ENCODE peak calls at places on chromosomes 1 and 21, in eight cellular contexts. F, E, C, X, S, W, N and H are unnamed samples.

GRCh38 chr1:22955146-22955545 is 17.5 kb downstream of the LACTBL1 start:
- DNase-seq in F (no peak), E (no peak), C (no peak), X (no peak), S (no peak), W (no peak), N (no peak), H (no peak)

GRCh38 chr1:234498448-234499118 is 19.6 kb upstream of the TARBP1 start:
- DNase-seq in F (no peak), E (no peak), C (no peak), X (no peak), S (no peak), W (no peak), N (no peak), H (no peak)

GRCh38 chr1:60068393-60069045 is 5.1 kb downstream of the C1orf87 start:
- DNase-seq in F (peak), E (no peak), C (no peak), X (no peak), S (no peak), W (no peak), N (no peak), H (no peak)

GRCh38 chr1:47438321-47439150 is 692 bp downstream of the FOXD2 start:
- DNase-seq in F (no peak), E (peak), C (no peak), X (no peak), S (no peak), W (no peak), N (no peak), H (no peak)

GRCh38 chr1:236502972-236503639 is 20.7 kb upstream of the LGALS8 start:
- DNase-seq in F (peak), E (peak), C (peak), X (peak), S (peak), W (no peak), N (peak), H (peak)

GRCh38 chr1:100353988-100354387 is 1.7 kb downstream of the CDC14A start:
- DNase-seq in F (peak), E (peak), C (no peak), X (no peak), S (no peak), W (no peak), N (peak), H (no peak)

GRCh38 chr1:1065265-1065939 is 8.7 kb downstream of the RNF223 start:
- DNase-seq in F (no peak), E (no peak), C (no peak), X (no peak), S (no peak), W (no peak), N (no peak), H (no peak)

GRCh38 chr1:55703726-55704363 is 488.7 kb upstream of the USP24 start:
- DNase-seq in F (no peak), E (no peak), C (no peak), X (no peak), S (no peak), W (no peak), N (no peak), H (no peak)

GRCh38 chr1:79614762-79615161 is 608.2 kb upstream of the ADGRL4 start:
- DNase-seq in F (no peak), E (no peak), C (no peak), X (no peak), S (no peak), W (no peak), N (no peak), H (no peak)

GRCh38 chr1:19682257-19682656 is 17.6 kb downstream of the HTR6 start:
- DNase-seq in F (peak), E (no peak), C (no peak), X (no peak), S (no peak), W (no peak), N (no peak), H (no peak)

GRCh38 chr1:33823401-33823800 is 40.5 kb upstream of the HMGB4 start:
- DNase-seq in F (no peak), E (peak), C (no peak), X (no peak), S (no peak), W (no peak), N (no peak), H (no peak)

DNA sequence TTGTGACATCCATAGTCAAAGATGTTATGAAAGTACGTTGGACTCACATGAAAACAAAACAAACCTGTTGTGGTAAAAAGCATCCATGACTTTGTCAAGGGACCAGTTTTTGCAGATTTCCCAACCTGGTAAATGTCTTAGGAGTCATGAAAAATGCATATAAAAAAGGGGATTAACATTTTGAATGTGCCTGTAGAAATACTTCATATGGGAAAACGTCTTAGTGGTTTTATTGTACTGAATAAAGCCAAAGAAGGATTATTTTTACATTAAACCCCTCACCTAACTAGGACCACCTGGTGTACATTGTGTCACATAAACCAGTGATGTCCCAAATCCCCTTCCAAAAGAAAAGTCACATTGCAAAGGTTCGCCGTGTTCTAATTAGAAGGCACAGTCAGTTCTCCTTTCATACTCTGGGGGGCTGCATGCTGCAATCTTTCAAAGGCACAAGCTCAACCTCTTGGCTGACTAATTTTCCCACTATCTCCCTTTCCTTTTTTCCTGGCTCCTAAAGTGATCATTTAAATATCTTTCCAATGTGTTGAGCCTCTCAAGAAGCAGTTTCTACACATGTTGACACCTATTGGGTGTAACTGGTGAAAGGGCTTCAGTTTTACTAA is 119.8 kb upstream of the SPAG17 start:
- DNase-seq in F (no peak), E (peak), C (no peak), X (no peak), S (no peak), W (no peak), N (no peak), H (no peak)
- TF ChIP-seq CTCF in F (peak), E (peak), C (no peak), X (peak), S (peak), W (no peak), N (no peak), H (no peak)

GRCh38 chr21:15557925-15558324 is 171.9 kb upstream of the USP25 start:
- DNase-seq in F (no peak), E (no peak), C (no peak), X (no peak), S (no peak), W (no peak), N (no peak), H (no peak)

GRCh38 chr21:15549671-15550070 is 180.1 kb upstream of the USP25 start:
- DNase-seq in F (peak), E (peak), C (no peak), X (no peak), S (no peak), W (no peak), N (no peak), H (no peak)

GRCh38 chr21:15558884-15559283 is 170.9 kb upstream of the USP25 start:
- DNase-seq in F (no peak), E (no peak), C (no peak), X (no peak), S (no peak), W (no peak), N (no peak), H (no peak)

GRCh38 chr21:15552914-15553491 is 176.8 kb upstream of the USP25 start:
- DNase-seq in F (peak), E (no peak), C (no peak), X (no peak), S (no peak), W (no peak), N (peak), H (no peak)
- TF ChIP-seq CTCF in F (peak), E (peak), C (no peak), X (peak), S (no peak), W (peak), N (peak), H (no peak)

GRCh38 chr1:177567393-177567792 is 396.6 kb downstream of the BRINP2 start:
- DNase-seq in F (no peak), E (peak), C (no peak), X (no peak), S (no peak), W (no peak), N (peak), H (no peak)
- TF ChIP-seq CTCF in F (peak), E (peak), C (peak), X (peak), S (peak), W (no peak), N (no peak), H (no peak)

GRCh38 chr1:14782741-14783591 is 184.5 kb downstream of the KAZN start:
- DNase-seq in F (no peak), E (peak), C (no peak), X (no peak), S (no peak), W (no peak), N (no peak), H (no peak)
- TF ChIP-seq CTCF in F (peak), E (peak), C (no peak), X (no peak), S (no peak), W (peak), N (no peak), H (no peak)

DNA sequence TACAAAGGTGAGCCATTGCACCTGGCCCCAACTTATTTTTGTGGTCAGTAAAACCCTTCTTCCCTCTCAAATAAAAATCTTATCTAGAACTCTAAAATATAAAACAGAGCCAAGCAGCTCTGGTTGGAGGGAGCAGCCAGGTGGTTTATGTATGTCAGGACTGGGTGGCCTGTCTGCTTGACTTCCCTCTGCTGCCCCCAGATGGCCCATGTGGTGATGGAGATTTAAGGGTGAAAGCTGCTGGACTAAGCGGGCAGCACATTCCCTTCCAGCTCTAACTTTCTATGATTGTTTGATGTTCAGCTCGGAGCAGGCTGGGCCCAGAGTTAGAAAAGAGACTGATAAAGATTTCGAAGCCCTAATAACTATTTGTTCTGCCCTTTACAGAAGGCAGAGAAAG is 11.9 kb upstream of the PAQR6 start:
- DNase-seq in F (no peak), E (no peak), C (no peak), X (no peak), S (no peak), W (no peak), N (no peak), H (no peak)
- TF ChIP-seq CTCF in F (peak), E (peak), C (no peak), X (no peak), S (no peak), W (peak), N (peak), H (no peak)

GRCh38 chr21:19565587-19565986 is 1162.0 kb upstream of the TMPRSS15 start:
- DNase-seq in F (no peak), E (no peak), C (no peak), X (no peak), S (no peak), W (no peak), N (no peak), H (no peak)
- TF ChIP-seq CTCF in F (no peak), E (no peak), C (no peak), X (no peak), S (no peak), W (no peak), N (no peak), H (no peak)

GRCh38 chr1:247854899-247855545 is 2.0 kb upstream of the TRIM58 start:
- DNase-seq in F (no peak), E (no peak), C (no peak), X (no peak), S (no peak), W (no peak), N (no peak), H (no peak)

GRCh38 chr1:247855911-247856310 is 1.1 kb upstream of the TRIM58 start:
- DNase-seq in F (no peak), E (no peak), C (no peak), X (no peak), S (no peak), W (no peak), N (no peak), H (no peak)

GRCh38 chr1:247857986-247858356 is 984 bp downstream of the TRIM58 start:
- DNase-seq in F (no peak), E (no peak), C (no peak), X (no peak), S (no peak), W (no peak), N (no peak), H (no peak)

GRCh38 chr1:247862756-247863155 is 5.8 kb downstream of the TRIM58 start:
- DNase-seq in F (no peak), E (no peak), C (no peak), X (no peak), S (no peak), W (no peak), N (no peak), H (no peak)

DNA sequence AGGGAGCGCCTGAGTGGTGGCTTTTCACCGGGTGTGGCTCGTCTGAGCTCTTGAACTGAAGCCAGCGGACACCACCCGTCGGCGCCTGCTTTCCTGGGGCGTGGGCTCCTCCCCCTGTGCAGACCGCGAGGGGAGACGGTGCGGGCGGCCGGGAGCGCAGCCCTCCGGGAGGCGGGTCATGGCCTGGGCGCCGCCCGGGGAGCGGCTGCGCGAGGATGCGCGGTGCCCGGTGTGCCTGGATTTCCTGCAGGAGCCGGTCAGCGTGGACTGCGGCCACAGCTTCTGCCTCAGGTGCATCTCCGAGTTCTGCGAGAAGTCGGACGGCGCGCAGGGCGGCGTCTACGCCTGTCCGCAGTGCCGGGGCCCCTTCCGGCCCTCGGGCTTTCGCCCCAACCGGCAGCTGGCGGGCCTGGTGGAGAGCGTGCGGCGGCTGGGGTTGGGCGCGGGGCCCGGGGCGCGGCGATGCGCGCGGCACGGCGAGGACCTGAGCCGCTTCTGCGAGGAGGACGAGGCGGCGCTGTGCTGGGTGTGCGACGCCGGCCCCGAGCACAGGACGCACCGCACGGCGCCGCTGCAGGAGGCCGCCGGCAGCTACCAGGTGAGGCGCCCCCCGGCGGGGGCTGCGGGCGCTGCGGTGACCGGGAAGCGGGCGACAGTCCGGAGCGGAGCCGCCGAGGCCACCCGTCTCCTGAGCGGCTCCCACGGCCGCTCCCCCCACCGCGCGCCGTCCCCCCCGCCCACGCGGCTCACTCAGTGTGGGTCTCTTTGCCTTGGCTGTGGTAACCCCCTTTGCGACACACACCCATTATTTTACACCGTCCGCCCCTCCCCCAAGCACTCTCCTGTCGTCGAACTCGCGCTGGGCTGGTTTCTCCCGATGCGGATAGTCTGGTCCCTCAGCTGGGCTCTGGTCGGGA is at the start of gene TRIM58:
- DNase-seq in F (no peak), E (no peak), C (peak), X (peak), S (no peak), W (no peak), N (no peak), H (peak)
- TF ChIP-seq CTCF in F (no peak), E (peak), C (no peak), X (peak), S (no peak), W (no peak), N (no peak), H (no peak)

DNA sequence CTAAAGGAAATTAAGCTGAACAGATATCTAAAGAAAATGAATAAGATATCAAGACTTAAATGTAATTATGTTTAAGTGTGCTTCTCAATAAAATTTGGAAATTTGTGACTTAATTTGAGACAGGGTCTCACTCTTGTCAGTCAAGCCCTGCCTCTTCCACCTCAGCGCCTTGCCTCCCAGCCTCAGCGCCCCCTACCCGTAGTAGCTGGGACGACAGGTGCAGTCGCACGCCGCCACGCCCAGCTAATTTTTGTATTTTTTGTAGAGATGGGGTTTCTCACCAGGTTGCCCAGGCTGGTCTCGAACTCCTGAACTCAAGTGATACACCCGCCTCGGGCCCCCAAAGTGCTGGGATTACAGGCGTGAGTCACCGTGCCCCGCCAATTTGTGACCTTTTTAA is 117.0 kb downstream of the CLEC20A start:
- DNase-seq in F (no peak), E (peak), C (no peak), X (no peak), S (no peak), W (no peak), N (no peak), H (no peak)
- TF ChIP-seq CTCF in F (peak), E (peak), C (peak), X (peak), S (no peak), W (no peak), N (no peak), H (no peak)